ENCODE peak calls at places on chromosomes 6 and 20, in eight cellular contexts. V is uterus, L is left ventricle myocardium inferior, C is GM20000, K is choroid plexus epithelial cell, P is WTC11, I is astrocyte, G is mammary epithelial cell. R is an unnamed sample.

GRCh38 chr20:5156670-5157448 is 30.1 kb downstream of the CDS2 start:
- DNase-seq in V (no peak), L (no peak), C (no peak), K (peak; percentile 41), P (no peak), I (peak; percentile 56), G (no peak), R (no peak)

GRCh38 chr20:44071526-44072111 is 115.4 kb downstream of the JPH2 start:
- DNase-seq in V (no peak), L (no peak), C (no peak), K (no peak), P (no peak), I (no peak), G (no peak), R (no peak)

GRCh38 chr6:39389372-39389767 is 66.9 kb upstream of the KCNK16 start:
- DNase-seq in V (no peak), L (no peak), C (no peak), K (peak; percentile 58), P (no peak), I (no peak), G (no peak), R (no peak)

GRCh38 chr20:32573167-32573851 is 11.8 kb downstream of the NOL4L start:
- DNase-seq in V (no peak), L (no peak), C (no peak), K (no peak), P (no peak), I (no peak), G (no peak), R (no peak)

GRCh38 chr20:48720256-48721020 is 107.4 kb downstream of the PREX1 start:
- DNase-seq in V (no peak), L (no peak), C (no peak), K (no peak), P (no peak), I (no peak), G (no peak), R (no peak)

GRCh38 chr20:35306931-35307517 is 14.8 kb upstream of the FAM83C start:
- DNase-seq in V (no peak), L (peak; percentile 25), C (no peak), K (peak; percentile 86), P (peak; percentile 77), I (peak; percentile 60), G (peak; percentile 63), R (peak; percentile 66)

GRCh38 chr20:54681869-54682268 is 206.5 kb downstream of the DOK5 start:
- DNase-seq in V (no peak), L (no peak), C (no peak), K (no peak), P (no peak), I (no peak), G (no peak), R (no peak)

GRCh38 chr6:168126566-168127383 is 47.8 kb upstream of the FRMD1 start:
- DNase-seq in V (peak; percentile 3), L (no peak), C (no peak), K (no peak), P (no peak), I (no peak), G (no peak), R (no peak)

GRCh38 chr6:43953794-43954310 is 173.4 kb downstream of the MRPL14 start:
- DNase-seq in V (peak; percentile 17), L (peak; percentile 73), C (no peak), K (peak; percentile 38), P (peak; percentile 77), I (no peak), G (no peak), R (no peak)

GRCh38 chr6:161316531-161316930 is 42.7 kb upstream of the AGPAT4 start:
- DNase-seq in V (no peak), L (no peak), C (no peak), K (no peak), P (no peak), I (no peak), G (no peak), R (no peak)

GRCh38 chr6:116291701-116292396 is 12.1 kb upstream of the TSPYL1 start:
- DNase-seq in V (no peak), L (no peak), C (no peak), K (no peak), P (no peak), I (peak; percentile 19), G (no peak), R (no peak)

GRCh38 chr6:2823104-2823850 is 18.4 kb downstream of the SERPINB1 start:
- DNase-seq in V (no peak), L (no peak), C (no peak), K (no peak), P (no peak), I (no peak), G (no peak), R (no peak)

GRCh38 chr6:149913085-149913484 is 9.8 kb downstream of the RAET1G start:
- DNase-seq in V (no peak), L (no peak), C (no peak), K (no peak), P (no peak), I (no peak), G (no peak), R (no peak)

GRCh38 chr6:135163440-135163738 is 17.7 kb upstream of the MYB start:
- DNase-seq in V (no peak), L (no peak), C (peak; percentile 66), K (no peak), P (no peak), I (no peak), G (no peak), R (no peak)

GRCh38 chr20:61780066-61780465 is 285.6 kb downstream of the TAF4 start:
- DNase-seq in V (no peak), L (no peak), C (no peak), K (no peak), P (no peak), I (no peak), G (no peak), R (no peak)

DNA sequence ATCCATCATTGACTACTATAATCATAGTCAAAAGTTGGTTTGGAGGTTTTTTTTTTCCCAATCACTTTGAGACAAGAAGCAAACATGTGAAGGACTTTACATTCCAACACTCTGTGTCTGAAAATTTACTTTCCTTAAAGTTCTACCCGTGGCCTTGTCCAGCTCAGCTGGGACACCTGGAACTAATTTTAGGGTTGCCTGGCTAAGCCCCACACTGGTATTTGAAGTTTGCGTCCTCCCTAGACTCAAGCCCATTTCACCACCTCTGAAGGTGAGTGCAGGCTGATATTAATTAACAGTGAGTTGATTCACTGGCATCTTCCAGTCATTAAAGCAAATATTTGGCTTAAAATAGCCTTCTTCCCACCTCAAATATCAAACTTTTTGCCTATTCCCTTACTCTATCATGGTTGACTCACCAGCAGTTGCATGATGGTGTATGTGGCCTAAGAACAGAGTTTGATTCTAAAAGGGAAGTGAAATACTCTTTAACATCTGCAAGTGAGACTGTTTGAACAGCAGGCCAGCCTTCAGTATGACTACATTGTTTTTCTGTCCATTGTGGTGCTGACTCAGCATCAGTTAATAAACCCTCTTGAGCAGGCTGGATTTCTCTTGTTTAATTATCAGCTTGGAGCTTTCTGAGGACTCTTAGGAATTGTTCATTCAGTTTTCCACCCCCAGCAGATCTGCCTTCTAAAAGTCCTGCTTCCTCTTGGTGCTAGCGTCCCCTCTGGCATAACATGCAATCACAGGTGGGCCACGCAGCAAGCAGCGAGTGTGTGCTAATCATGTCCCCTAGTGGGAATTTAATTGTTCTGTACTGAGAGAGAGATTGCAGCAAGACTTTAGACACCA is 1.8 kb upstream of the PRDM1 start:
- DNase-seq in V (no peak), L (no peak), C (peak; percentile 81), K (peak; percentile 88), P (peak; percentile 74), I (peak; percentile 87), G (peak; percentile 85), R (no peak)
- TF ChIP-seq CTCF in V (peak; percentile 81), L (peak; percentile 42), C (peak; percentile 24), K (peak; percentile 92), P (peak; percentile 61), I (peak; percentile 71), G (peak; percentile 49), R (no peak)

DNA sequence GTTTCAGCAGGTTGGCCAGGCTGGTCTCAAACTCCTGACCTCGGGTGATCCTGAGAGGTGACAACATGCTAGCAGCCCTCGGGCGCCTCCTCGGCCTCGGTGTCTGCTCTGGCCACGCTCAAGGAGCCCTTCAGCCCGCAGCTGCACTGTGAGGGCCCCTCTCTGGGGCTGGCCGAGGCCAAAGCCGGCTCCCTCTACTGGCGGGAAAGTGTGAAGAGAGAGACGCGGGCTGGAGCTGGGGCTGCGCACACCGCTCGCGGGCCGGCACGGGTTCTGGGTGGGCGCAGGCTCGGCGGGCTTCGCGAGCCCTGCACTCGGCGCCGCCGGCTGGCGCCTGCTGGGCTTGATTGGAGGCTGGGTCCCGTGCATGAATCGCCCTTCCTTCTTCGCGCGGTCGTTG is 80.8 kb upstream of the RBM24 start:
- DNase-seq in V (no peak), L (no peak), C (no peak), K (no peak), P (peak; percentile 89), I (no peak), G (no peak), R (no peak)
- TF ChIP-seq CTCF in V (no peak), L (no peak), C (no peak), K (peak; percentile 26), P (peak; percentile 31), I (no peak), G (no peak), R (no peak)

GRCh38 chr20:63808964-63809674 is 21.9 kb downstream of the ZBTB46 start:
- DNase-seq in V (no peak), L (no peak), C (no peak), K (no peak), P (no peak), I (no peak), G (no peak), R (no peak)
- TF ChIP-seq CTCF in V (no peak), L (no peak), C (no peak), K (no peak), P (no peak), I (no peak), G (no peak), R (no peak)

DNA sequence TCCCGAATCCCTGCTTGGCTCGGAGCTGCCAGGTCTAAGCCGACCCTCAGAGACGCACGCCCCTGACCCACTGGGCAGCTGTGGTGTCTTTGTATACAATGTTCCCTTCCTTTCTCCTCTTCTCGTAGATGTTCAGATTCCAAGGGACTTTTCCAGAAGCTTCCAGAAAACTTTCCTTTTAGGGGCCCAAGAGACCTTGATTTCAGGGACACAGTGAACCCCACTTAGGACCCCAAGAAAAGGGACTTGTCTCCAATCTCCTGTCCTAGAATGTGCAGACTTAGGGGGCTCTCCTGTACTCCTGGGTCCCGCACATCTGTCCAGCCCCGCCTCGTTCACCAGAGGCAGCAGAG is 103.5 kb downstream of the EDN3 start:
- DNase-seq in V (no peak), L (no peak), C (peak; percentile 21), K (no peak), P (no peak), I (no peak), G (no peak), R (no peak)
- TF ChIP-seq CTCF in V (no peak), L (peak; percentile 9), C (no peak), K (no peak), P (no peak), I (peak; percentile 25), G (no peak), R (peak; percentile 57)

GRCh38 chr6:119720160-119720559 is 370.6 kb upstream of the MAN1A1 start:
- DNase-seq in V (no peak), L (no peak), C (no peak), K (peak; percentile 10), P (no peak), I (no peak), G (no peak), R (no peak)
- TF ChIP-seq CTCF in V (no peak), L (no peak), C (no peak), K (peak; percentile 38), P (no peak), I (peak; percentile 22), G (no peak), R (no peak)